ENCODE peak calls at places on chromosomes 5 and 9, in eight cellular contexts. O, Y, T, H, G, D, I and K are unnamed samples.

GRCh38 chr5:147369742-147370374 is 135.0 kb downstream of the STK32A start:
- DNase-seq in O (no peak), G (no peak), I (peak; percentile 20), Y (no peak), H (no peak), T (peak; percentile 33), D (no peak), K (no peak)

GRCh38 chr5:105868038-105868775 is 1802.5 kb downstream of the EFNA5 start:
- DNase-seq in D (no peak), H (no peak), G (no peak), T (peak; percentile 5), I (no peak), O (no peak), Y (no peak), K (no peak)

GRCh38 chr5:12691330-12691729 is 787.1 kb upstream of the CTNND2 start:
- DNase-seq in I (no peak), D (no peak), T (no peak), O (no peak), H (no peak), G (no peak), Y (no peak), K (no peak)

GRCh38 chr5:77033338-77033737 is 3.1 kb downstream of the AGGF1 start:
- DNase-seq in O (peak; percentile 55), T (no peak), H (no peak), G (no peak), D (no peak), Y (no peak), I (no peak), K (no peak)

GRCh38 chr9:84163227-84163626 is 177.3 kb downstream of the SLC28A3 start:
- DNase-seq in I (no peak), T (no peak), D (no peak), O (no peak), Y (no peak), G (no peak), H (no peak), K (no peak)

GRCh38 chr5:146073239-146073900 is 32.0 kb downstream of the PLAC8L1 start:
- DNase-seq in T (no peak), I (no peak), H (no peak), O (no peak), G (no peak), Y (no peak), D (no peak), K (no peak)

GRCh38 chr5:137234973-137235943 is 263.9 kb downstream of the SPOCK1 start:
- DNase-seq in O (no peak), G (no peak), T (no peak), D (no peak), I (no peak), H (no peak), Y (no peak), K (no peak)

GRCh38 chr5:169631360-169631759 is 5.7 kb upstream of the DOCK2 start:
- DNase-seq in Y (no peak), G (no peak), I (peak; percentile 65), O (no peak), D (no peak), H (no peak), T (peak; percentile 86), K (no peak)

GRCh38 chr9:116493183-116493582 is 193.9 kb upstream of the TRIM32 start:
- DNase-seq in D (no peak), T (no peak), Y (no peak), I (peak; percentile 43), O (no peak), G (no peak), H (no peak), K (no peak)

GRCh38 chr9:6779417-6780241 is 21.9 kb downstream of the KDM4C start:
- DNase-seq in Y (no peak), H (no peak), O (no peak), D (no peak), T (peak; percentile 80), G (no peak), I (peak; percentile 73), K (no peak)

GRCh38 chr9:71816782-71817549 is 48.7 kb upstream of the CEMIP2 start:
- DNase-seq in H (no peak), Y (no peak), O (no peak), T (no peak), I (no peak), D (no peak), G (no peak), K (no peak)

GRCh38 chr9:10479172-10479571 is 133.6 kb downstream of the PTPRD start:
- DNase-seq in G (no peak), H (no peak), Y (no peak), T (no peak), I (no peak), D (no peak), O (no peak), K (no peak)
- H3K4me1 ChIP-seq in G (no peaks in the 10 kb centered on the region), H (no peaks in the 10 kb centered on the region), Y (no peaks in the 10 kb centered on the region), T (no peaks in the 10 kb centered on the region), I (no peaks in the 10 kb centered on the region), D (no peaks in the 10 kb centered on the region), O (no peaks in the 10 kb centered on the region), K (no peaks in the 10 kb centered on the region)

GRCh38 chr5:109143001-109143400 is 266.8 kb downstream of the PJA2 start:
- DNase-seq in D (no peak), H (no peak), T (no peak), Y (no peak), G (no peak), I (peak; percentile 17), O (no peak), K (no peak)

GRCh38 chr5:109145139-109145538 is 264.6 kb downstream of the PJA2 start:
- DNase-seq in T (no peak), D (no peak), I (no peak), G (no peak), Y (no peak), H (no peak), O (no peak), K (no peak)

GRCh38 chr5:109146611-109147010 is 263.2 kb downstream of the PJA2 start:
- DNase-seq in G (no peak), H (no peak), Y (no peak), T (no peak), D (no peak), I (peak; percentile 42), O (no peak), K (no peak)

GRCh38 chr5:109136906-109137305 is 272.9 kb downstream of the PJA2 start:
- DNase-seq in Y (no peak), H (no peak), G (no peak), D (no peak), I (peak; percentile 61), O (no peak), T (no peak), K (no peak)

GRCh38 chr5:109141499-109142200 is 268.1 kb downstream of the PJA2 start:
- DNase-seq in D (peak; percentile 21), I (peak; percentile 66), O (no peak), T (no peak), Y (no peak), H (peak; percentile 21), G (no peak), K (no peak)
- TF ChIP-seq CTCF in D (no peak), I (no peak), O (no peak), T (no peak), Y (no peak), H (no peak), G (no peak), K (no peak)

GRCh38 chr5:138566792-138567191 is 8.4 kb downstream of the HSPA9 start:
- DNase-seq in H (no peak), Y (no peak), D (no peak), O (no peak), I (no peak), T (no peak), G (no peak), K (no peak)
- H3K36me3 ChIP-seq in H (peaks cover 88% of the 10 kb centered on the region), Y (peaks cover 95% of the 10 kb centered on the region), D (peaks cover 31% of the 10 kb centered on the region), O (no peaks in the 10 kb centered on the region), I (peaks cover 64% of the 10 kb centered on the region), T (peaks cover 82% of the 10 kb centered on the region), G (peaks cover 34% of the 10 kb centered on the region), K (peaks cover 90% of the 10 kb centered on the region)

GRCh38 chr5:71882826-71883744 is 164.0 kb downstream of the CARTPT start:
- DNase-seq in H (no peak), G (no peak), I (peak; percentile 28), T (no peak), Y (no peak), O (no peak), D (no peak), K (peak; percentile 32)
- H3K4me1 ChIP-seq in H (no peaks in the 10 kb centered on the region), G (no peaks in the 10 kb centered on the region), I (peaks cover 6% of the 10 kb centered on the region), T (peaks cover 27% of the 10 kb centered on the region), Y (peaks cover 5% of the 10 kb centered on the region), O (no peaks in the 10 kb centered on the region), D (no peaks in the 10 kb centered on the region), K (peaks cover 23% of the 10 kb centered on the region)

GRCh38 chr5:115708819-115709477 is 83.1 kb upstream of the TMED7 start:
- DNase-seq in G (no peak), I (no peak), Y (no peak), H (no peak), T (no peak), O (no peak), D (no peak), K (no peak)

GRCh38 chr5:115699967-115700366 is 74.1 kb upstream of the TMED7 start:
- DNase-seq in Y (no peak), H (no peak), D (no peak), G (no peak), T (no peak), I (no peak), O (no peak), K (no peak)

GRCh38 chr5:115702025-115702424 is 76.2 kb upstream of the TMED7 start:
- DNase-seq in O (no peak), Y (no peak), G (no peak), T (no peak), H (no peak), I (no peak), D (no peak), K (no peak)

GRCh38 chr5:115703514-115703913 is 77.7 kb upstream of the TMED7 start:
- DNase-seq in H (no peak), G (no peak), D (no peak), Y (no peak), I (no peak), O (no peak), T (no peak), K (no peak)
- TF ChIP-seq CTCF in H (no peak), G (no peak), D (no peak), Y (no peak), I (no peak), O (no peak), T (no peak), K (no peak)

GRCh38 chr5:177611446-177612214 is 11.7 kb downstream of the B4GALT7 start:
- DNase-seq in O (no peak), T (no peak), H (no peak), D (no peak), G (no peak), I (no peak), Y (no peak), K (no peak)
- H3K36me3 ChIP-seq in O (no peaks in the 10 kb centered on the region), T (peaks cover 3% of the 10 kb centered on the region), H (no peaks in the 10 kb centered on the region), D (no peaks in the 10 kb centered on the region), G (no peaks in the 10 kb centered on the region), I (peaks cover 14% of the 10 kb centered on the region), Y (peaks cover 23% of the 10 kb centered on the region), K (no peaks in the 10 kb centered on the region)

DNA sequence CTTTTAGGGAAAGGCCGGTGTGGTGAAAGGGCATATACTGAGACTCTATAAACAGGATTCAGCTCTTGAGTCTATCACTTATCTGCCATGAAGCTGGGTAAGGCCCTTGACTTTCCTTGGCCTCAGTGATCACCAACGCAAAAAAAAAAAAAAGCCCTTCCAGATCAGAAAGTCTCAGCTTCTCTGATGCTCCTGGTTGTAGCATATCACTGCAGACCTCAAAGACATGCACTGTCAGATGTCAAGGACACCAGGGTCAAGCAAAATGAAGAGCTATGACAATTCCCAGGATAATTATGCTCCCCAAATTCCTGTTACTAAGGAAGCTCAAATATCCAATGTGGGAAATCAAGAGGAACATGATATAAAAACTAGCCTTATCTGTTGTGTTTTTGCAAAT is 68.3 kb upstream of the IFNE start:
- DNase-seq in I (no peak), G (no peak), O (no peak), H (no peak), Y (no peak), D (no peak), T (peak; percentile 9), K (no peak)
- H3K4me1 ChIP-seq in I (peaks cover 22% of the 10 kb centered on the region), G (no peaks in the 10 kb centered on the region), O (no peaks in the 10 kb centered on the region), H (no peaks in the 10 kb centered on the region), Y (no peaks in the 10 kb centered on the region), D (no peaks in the 10 kb centered on the region), T (no peaks in the 10 kb centered on the region), K (no peaks in the 10 kb centered on the region)